ENCODE peak calls at places on chromosomes 1 and 21, in ten cellular contexts. G, O, Y, D, E, R, B, V, M and S are unnamed samples.

GRCh38 chr1:15038232-15039016 is 115.1 kb upstream of the TMEM51 start:
- DNase-seq in V (peak), Y (no peak), R (no peak), B (no peak), G (peak), O (peak), M (no peak), D (no peak), E (no peak), S (peak)

GRCh38 chr1:245058436-245058835 is 96.3 kb upstream of the KIF26B start:
- DNase-seq in B (no peak), R (no peak), O (no peak), M (no peak), G (no peak), D (no peak), Y (no peak), E (no peak), V (no peak), S (no peak)

GRCh38 chr1:85824066-85824835 is 116.0 kb upstream of the ZNHIT6 start:
- DNase-seq in G (no peak), Y (no peak), O (no peak), D (no peak), M (no peak), V (no peak), B (no peak), R (no peak), E (no peak), S (no peak)

GRCh38 chr21:36747815-36748381 is 49.0 kb downstream of the SIM2 start:
- DNase-seq in O (peak), M (peak), B (peak), Y (peak), V (peak), R (peak), G (peak), D (no peak), E (no peak), S (no peak)

GRCh38 chr21:46667191-46667734 is 31.8 kb downstream of the PRMT2 start:
- DNase-seq in B (no peak), M (no peak), D (no peak), Y (no peak), O (peak), E (no peak), G (peak), R (peak), V (peak), S (no peak)

GRCh38 chr21:36735724-36736310 is 36.9 kb downstream of the SIM2 start:
- DNase-seq in D (no peak), R (peak), M (no peak), B (no peak), Y (no peak), G (no peak), E (no peak), V (no peak), O (no peak), S (no peak)

GRCh38 chr1:31798433-31799195 is 17.2 kb downstream of the SPOCD1 start:
- DNase-seq in E (peak), M (no peak), D (peak), G (no peak), B (no peak), R (no peak), O (peak), Y (peak), V (no peak), S (no peak)

GRCh38 chr1:53340660-53341520 is 13.0 kb upstream of the LRP8 start:
- DNase-seq in V (no peak), E (no peak), G (no peak), D (no peak), M (no peak), Y (peak), B (no peak), R (no peak), O (no peak), S (no peak)

GRCh38 chr1:167671727-167672511 is 41.9 kb downstream of the RCSD1 start:
- DNase-seq in D (no peak), O (no peak), M (no peak), Y (no peak), R (no peak), V (no peak), E (no peak), B (no peak), G (no peak), S (no peak)

GRCh38 chr21:43361127-43361492 is 65.8 kb downstream of the SIK1 start:
- DNase-seq in V (no peak), D (no peak), G (no peak), Y (no peak), B (no peak), O (no peak), M (peak), E (no peak), R (peak), S (peak)

GRCh38 chr1:6270432-6270831 is 9.5 kb upstream of the GPR153 start:
- DNase-seq in R (no peak), G (no peak), V (no peak), Y (no peak), M (no peak), B (no peak), O (no peak), E (no peak), D (no peak), S (no peak)

GRCh38 chr1:63701187-63701586 is 72.6 kb upstream of the ROR1 start:
- DNase-seq in D (peak), M (peak), R (no peak), G (no peak), V (no peak), O (peak), B (no peak), Y (no peak), E (no peak), S (no peak)

GRCh38 chr1:187721216-187721615 is 892.5 kb downstream of the PLA2G4A start:
- DNase-seq in M (no peak), V (no peak), Y (no peak), R (no peak), G (no peak), O (no peak), E (no peak), B (peak), D (no peak), S (no peak)

GRCh38 chr1:151492120-151492519 is 19.1 kb upstream of the CGN start:
- DNase-seq in O (no peak), B (no peak), V (no peak), R (no peak), E (no peak), D (no peak), M (no peak), G (no peak), Y (no peak), S (no peak)